ENCODE peak calls at places on chromosomes 7 and 10, in eight cellular contexts. V is aorta, H is brain microvascular endothelial cell, K is A549, F is NCI-H1092, D is mesenchymal stem cell, Y is posterior vena cava, U is ELF-1. N is an unnamed sample.

GRCh38 chr10:12969951-12970350 is 31.6 kb downstream of the CCDC3 start:
- DNase-seq in D (peak; percentile 42), H (no peak), Y (no peak), K (no peak), F (no peak), V (no peak), U (no peak), N (no peak)

GRCh38 chr10:93962973-93963372 is 30.8 kb upstream of the PLCE1 start:
- DNase-seq in K (no peak), H (no peak), U (no peak), Y (no peak), F (no peak), V (no peak), D (no peak), N (no peak)

GRCh38 chr7:123637203-123637602 is 18.5 kb upstream of the LMOD2 start:
- DNase-seq in Y (no peak), D (no peak), U (peak; percentile 57), K (no peak), F (no peak), H (no peak), V (no peak), N (no peak)

GRCh38 chr10:46060706-46061105 is 14.6 kb upstream of the MSMB start:
- DNase-seq in K (no peak), H (no peak), D (no peak), U (no peak), Y (no peak), V (no peak), F (no peak), N (no peak)

GRCh38 chr10:29317423-29318021 is 28.7 kb downstream of the LYZL1 start:
- DNase-seq in H (no peak), Y (no peak), D (no peak), K (no peak), F (no peak), V (no peak), U (no peak), N (no peak)

GRCh38 chr10:114015708-114016107 is 28.0 kb upstream of the ADRB1 start:
- DNase-seq in F (no peak), D (no peak), K (no peak), Y (no peak), U (no peak), H (no peak), V (no peak), N (no peak)

GRCh38 chr10:85741626-85742300 is 624.8 kb downstream of the GRID1 start:
- DNase-seq in U (no peak), Y (no peak), D (no peak), F (no peak), K (no peak), V (no peak), H (no peak), N (no peak)

GRCh38 chr10:22552888-22553378 is 161.4 kb downstream of the PIP4K2A start:
- DNase-seq in F (no peak), V (no peak), K (no peak), H (no peak), Y (no peak), D (peak; percentile 44), U (peak; percentile 34), N (no peak)

N was measured in upper lobe of right lung.